ENCODE peak calls at places on chromosomes 3 and 15, in four cellular contexts. I is GM23248, R is ovary, A is Panc1. D is an unnamed sample.

GRCh38 chr15:64845183-64845611 is 3.5 kb downstream of the PLEKHO2 start:
- DNase-seq in I (peak; percentile 38), R (peak; percentile 64), A (no peak), D (peak; percentile 33)

GRCh38 chr3:172908871-172909270 is 158.3 kb downstream of the ECT2 start:
- DNase-seq in I (no peak), R (no peak), A (no peak), D (no peak)

GRCh38 chr3:101611023-101611422 is 37.0 kb downstream of the PCNP start:
- DNase-seq in I (no peak), R (no peak), A (no peak), D (no peak)

GRCh38 chr15:63818191-63818590 is 15.6 kb downstream of the HERC1 start:
- DNase-seq in I (no peak), R (no peak), A (no peak), D (no peak)

GRCh38 chr15:82414536-82415191 is 15.0 kb upstream of the GOLGA6L9 start:
- DNase-seq in I (no peak), R (no peak), A (no peak), D (no peak)

GRCh38 chr3:29899011-29899410 is 618.1 kb downstream of the RBMS3 start:
- DNase-seq in I (no peak), R (no peak), A (no peak), D (no peak)

GRCh38 chr3:8445861-8446260 is 55.8 kb upstream of the LMCD1 start:
- DNase-seq in I (peak; percentile 97), R (no peak), A (no peak), D (no peak)

GRCh38 chr15:89130194-89130593 is 41.9 kb downstream of the ABHD2 start:
- DNase-seq in I (no peak), R (no peak), A (no peak), D (no peak)

GRCh38 chr3:33722626-33723370 is 4.7 kb upstream of the CLASP2 start:
- DNase-seq in I (peak; percentile 59), R (no peak), A (no peak), D (no peak)

DNA sequence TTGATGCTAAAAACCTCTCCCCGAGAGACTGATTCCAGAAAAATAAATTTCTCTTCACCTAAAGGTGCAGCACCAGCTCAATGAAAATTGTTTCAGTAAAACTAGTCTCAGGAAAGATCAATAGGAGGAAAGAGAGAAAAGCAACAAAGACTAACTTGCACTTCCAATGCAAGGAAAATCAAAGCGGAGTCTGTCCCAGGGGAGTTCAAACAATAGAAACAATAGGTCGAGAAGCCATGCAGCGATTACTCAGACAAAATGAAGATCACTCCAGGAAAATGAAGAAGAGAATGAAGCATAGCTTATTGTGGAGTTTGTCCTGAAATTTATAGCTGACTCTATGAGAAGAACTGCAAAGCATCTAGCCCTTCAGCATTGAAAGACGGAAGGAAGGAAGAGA is 105.1 kb upstream of the FRMD4B start:
- DNase-seq in I (no peak), R (no peak), A (no peak), D (no peak)
- H3K27ac ChIP-seq in I (no peak overlapping the region), R (no peak overlapping the region), A (no peak overlapping the region), D (no peak overlapping the region)

GRCh38 chr3:169659096-169659521 is 4.4 kb downstream of the MECOM start:
- DNase-seq in I (no peak), R (no peak), A (no peak), D (no peak)
- H3K4me3 ChIP-seq in I (no peak overlapping the region), R (no peak overlapping the region), A (no peak overlapping the region), D (no peak overlapping the region)

GRCh38 chr3:127033786-127034185 is 50.9 kb downstream of the PLXNA1 start:
- DNase-seq in I (no peak), R (no peak), A (no peak), D (no peak)
- H3K36me3 ChIP-seq in I (no peaks in the 10 kb centered on the region), R (no peaks in the 10 kb centered on the region), A (no peaks in the 10 kb centered on the region), D (peaks cover 50% of the 10 kb centered on the region)

GRCh38 chr3:141395005-141395589 is 26.8 kb downstream of the ZBTB38 start:
- DNase-seq in I (no peak), R (no peak), A (no peak), D (no peak)
- H3K27ac ChIP-seq in I (no peak overlapping the region), R (no peak overlapping the region), A (no peak overlapping the region), D (no peak overlapping the region)